ENCODE peak calls at places on chromosome 9, in six cellular contexts. L is tibial artery, T is cardiac muscle cell, B is choroid plexus epithelial cell, I is spleen, W is kidney epithelial cell. D is an unnamed sample.

GRCh38 chr9:73577867-73578266 is 426.2 kb downstream of the ANXA1 start:
- DNase-seq in B (peak; percentile 85), T (peak; percentile 42), I (no peak), W (peak; percentile 9), L (no peak), D (no peak)

GRCh38 chr9:19464764-19465570 is 56.2 kb downstream of the ACER2 start:
- DNase-seq in B (peak; percentile 86), L (peak; percentile 49), I (peak; percentile 92), T (peak; percentile 88), W (peak; percentile 34), D (peak; percentile 93)

GRCh38 chr9:114467226-114467750 is 38.0 kb downstream of the WHRN start:
- DNase-seq in B (no peak), L (no peak), I (no peak), W (no peak), T (no peak), D (no peak)

GRCh38 chr9:12882430-12882829 is 107.6 kb downstream of the LURAP1L start:
- DNase-seq in L (no peak), I (no peak), W (no peak), B (peak; percentile 40), T (peak; percentile 83), D (no peak)

GRCh38 chr9:91306261-91306660 is 55.5 kb downstream of the AUH start:
- DNase-seq in I (no peak), L (no peak), W (no peak), T (no peak), B (no peak), D (no peak)

GRCh38 chr9:87076825-87077224 is 129.5 kb upstream of the GAS1 start:
- DNase-seq in W (no peak), L (no peak), I (no peak), B (peak; percentile 39), T (peak; percentile 33), D (no peak)

GRCh38 chr9:15308511-15308910 is 1.5 kb upstream of the TTC39B start:
- DNase-seq in I (no peak), B (peak; percentile 82), W (no peak), L (no peak), T (peak; percentile 64), D (no peak)

GRCh38 chr9:114375386-114375785 is 12.4 kb downstream of the AKNA start:
- DNase-seq in L (no peak), I (no peak), W (no peak), B (no peak), T (no peak), D (no peak)

GRCh38 chr9:20754556-20754955 is 70.5 kb downstream of the FOCAD start:
- DNase-seq in I (no peak), B (peak; percentile 10), L (no peak), W (no peak), T (peak; percentile 15), D (no peak)

GRCh38 chr9:9003184-9003583 is 1203.6 kb upstream of the DMAC1 start:
- DNase-seq in I (no peak), T (peak; percentile 5), B (peak; percentile 4), W (no peak), L (peak; percentile 22), D (no peak)
- TF ChIP-seq CTCF in I (no peak), T (no peak), B (no peak), W (peak; percentile 30), L (peak; percentile 7), D (no peak)

GRCh38 chr9:135241381-135242380 is 154.2 kb downstream of the OLFM1 start:
- DNase-seq in T (no peak), B (no peak), I (peak; percentile 67), L (no peak), W (no peak), D (no peak)
- TF ChIP-seq CTCF in T (no peak), B (no peak), I (no peak), L (no peak), W (no peak), D (no peak)

DNA sequence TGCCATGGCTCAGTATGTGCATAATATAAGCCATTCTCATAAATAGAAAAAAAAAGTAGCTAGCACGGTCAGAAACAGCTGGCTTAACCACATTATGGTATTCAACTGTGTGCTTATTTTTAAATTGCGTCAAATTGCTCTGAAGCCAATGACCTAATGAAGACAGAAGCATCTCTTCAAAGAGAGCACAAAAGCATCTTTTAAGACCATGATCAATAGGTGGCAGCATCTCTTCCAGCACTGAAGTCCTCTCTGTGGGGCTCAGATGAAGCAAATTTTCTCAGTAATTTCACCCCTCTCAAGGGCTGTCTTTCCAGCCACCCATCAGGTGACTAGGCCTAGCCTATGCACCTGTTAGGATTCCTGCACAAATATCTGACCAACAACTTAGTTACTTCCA is 251.4 kb downstream of the GLIS3 start:
- DNase-seq in L (no peak), B (peak; percentile 85), T (peak; percentile 58), W (no peak), I (no peak), D (no peak)
- TF ChIP-seq CTCF in L (no peak), B (peak; percentile 75), T (peak; percentile 46), W (peak; percentile 54), I (no peak), D (no peak)

GRCh38 chr9:116737137-116737546 is 50.0 kb downstream of the TRIM32 start:
- DNase-seq in I (peak; percentile 86), B (peak; percentile 83), T (peak; percentile 81), L (peak; percentile 65), W (peak; percentile 42), D (peak; percentile 86)
- TF ChIP-seq CTCF in I (peak; percentile 63), B (peak; percentile 97), T (peak; percentile 98), L (peak; percentile 80), W (peak; percentile 97), D (peak; percentile 92)

D was measured in GM13976.